ENCODE peak calls at places on chromosomes 12 and 14, in nine cellular contexts. One of them, this sample, is unnamed.

GRCh38 chr14:34052658-34053014 is 101.8 kb upstream of the EGLN3 start:
- DNase-seq in HepG2: peak; percentile 77
- DNase-seq in NB4: peak; percentile 29
- DNase-seq in WTC11: no peak
- DNase-seq in SK-N-SH: no peak
- DNase-seq in A549: peak; percentile 58
- DNase-seq in K562: peak; percentile 58
- DNase-seq in HCT116: peak; percentile 70
- DNase-seq in endothelial cell of umbilical vein: no peak
- DNase-seq in this sample: no peak

GRCh38 chr12:124131671-124132058 is 158.7 kb downstream of the ZNF664 start:
- DNase-seq in HepG2: no peak
- DNase-seq in NB4: no peak
- DNase-seq in WTC11: no peak
- DNase-seq in SK-N-SH: no peak
- DNase-seq in A549: no peak
- DNase-seq in K562: no peak
- DNase-seq in HCT116: no peak
- DNase-seq in endothelial cell of umbilical vein: no peak
- DNase-seq in this sample: no peak

GRCh38 chr14:68547305-68548193 is 245.3 kb downstream of the ZFP36L1 start:
- DNase-seq in HepG2: no peak
- DNase-seq in NB4: no peak
- DNase-seq in WTC11: no peak
- DNase-seq in SK-N-SH: no peak
- DNase-seq in A549: peak; percentile 83
- DNase-seq in K562: no peak
- DNase-seq in HCT116: peak; percentile 85
- DNase-seq in endothelial cell of umbilical vein: no peak
- DNase-seq in this sample: no peak

GRCh38 chr12:53344824-53345485 is 8.8 kb upstream of the SP7 start:
- DNase-seq in HepG2: peak; percentile 54
- DNase-seq in NB4: peak; percentile 83
- DNase-seq in WTC11: peak; percentile 72
- DNase-seq in SK-N-SH: peak; percentile 93
- DNase-seq in A549: peak; percentile 76
- DNase-seq in K562: peak; percentile 88
- DNase-seq in HCT116: no peak
- DNase-seq in endothelial cell of umbilical vein: peak; percentile 72
- DNase-seq in this sample: no peak

GRCh38 chr14:99884834-99885648 is 91.8 kb downstream of the EML1 start:
- DNase-seq in HepG2: peak; percentile 52
- DNase-seq in NB4: peak; percentile 63
- DNase-seq in WTC11: no peak
- DNase-seq in SK-N-SH: peak; percentile 69
- DNase-seq in A549: peak; percentile 69
- DNase-seq in K562: peak; percentile 52
- DNase-seq in HCT116: peak; percentile 40
- DNase-seq in endothelial cell of umbilical vein: peak; percentile 70
- DNase-seq in this sample: peak; percentile 7

GRCh38 chr14:51651388-51652167 is at the start of gene FRMD6:
- DNase-seq in HepG2: peak; percentile 68
- DNase-seq in NB4: peak; percentile 84
- DNase-seq in WTC11: peak; percentile 89
- DNase-seq in SK-N-SH: peak; percentile 97
- DNase-seq in A549: peak; percentile 89
- DNase-seq in K562: peak; percentile 83
- DNase-seq in HCT116: peak; percentile 68
- DNase-seq in endothelial cell of umbilical vein: peak; percentile 83
- DNase-seq in this sample: peak; percentile 26

GRCh38 chr12:219891-220352 is 6.0 kb upstream of the SLC6A12 start:
- DNase-seq in HepG2: peak; percentile 69
- DNase-seq in NB4: peak; percentile 84
- DNase-seq in WTC11: peak; percentile 97
- DNase-seq in SK-N-SH: peak; percentile 91
- DNase-seq in A549: peak; percentile 88
- DNase-seq in K562: peak; percentile 68
- DNase-seq in HCT116: peak; percentile 73
- DNase-seq in endothelial cell of umbilical vein: peak; percentile 16
- DNase-seq in this sample: no peak

GRCh38 chr14:85578925-85579324 is 49.0 kb downstream of the FLRT2 start:
- DNase-seq in HepG2: no peak
- DNase-seq in NB4: no peak
- DNase-seq in WTC11: no peak
- DNase-seq in SK-N-SH: no peak
- DNase-seq in A549: no peak
- DNase-seq in K562: no peak
- DNase-seq in HCT116: no peak
- DNase-seq in endothelial cell of umbilical vein: no peak
- DNase-seq in this sample: no peak

GRCh38 chr12:6821674-6822433 is at the start of gene GPR162:
- DNase-seq in HepG2: no peak
- DNase-seq in NB4: peak; percentile 67
- DNase-seq in WTC11: peak; percentile 77
- DNase-seq in SK-N-SH: peak; percentile 87
- DNase-seq in A549: peak; percentile 43
- DNase-seq in K562: peak; percentile 61
- DNase-seq in HCT116: no peak
- DNase-seq in endothelial cell of umbilical vein: no peak
- DNase-seq in this sample: no peak

GRCh38 chr12:121600702-121601336 is 20.0 kb upstream of the KDM2B start:
- DNase-seq in HepG2: no peak
- DNase-seq in NB4: no peak
- DNase-seq in WTC11: no peak
- DNase-seq in SK-N-SH: no peak
- DNase-seq in A549: no peak
- DNase-seq in K562: no peak
- DNase-seq in HCT116: no peak
- DNase-seq in endothelial cell of umbilical vein: no peak
- DNase-seq in this sample: no peak

GRCh38 chr12:122031342-122032216 is 9.9 kb downstream of the BCL7A start:
- DNase-seq in HepG2: no peak
- DNase-seq in NB4: peak; percentile 67
- DNase-seq in WTC11: peak; percentile 85
- DNase-seq in SK-N-SH: peak; percentile 84
- DNase-seq in A549: peak; percentile 51
- DNase-seq in K562: peak; percentile 64
- DNase-seq in HCT116: no peak
- DNase-seq in endothelial cell of umbilical vein: peak; percentile 45
- DNase-seq in this sample: no peak

GRCh38 chr12:82817368-82817767 is 130.7 kb downstream of the TMTC2 start:
- DNase-seq in HepG2: no peak
- DNase-seq in NB4: no peak
- DNase-seq in WTC11: no peak
- DNase-seq in SK-N-SH: no peak
- DNase-seq in A549: no peak
- DNase-seq in K562: no peak
- DNase-seq in HCT116: no peak
- DNase-seq in endothelial cell of umbilical vein: peak; percentile 35
- DNase-seq in this sample: no peak

GRCh38 chr12:82818276-82819035 is 131.8 kb downstream of the TMTC2 start:
- DNase-seq in HepG2: no peak
- DNase-seq in NB4: no peak
- DNase-seq in WTC11: no peak
- DNase-seq in SK-N-SH: no peak
- DNase-seq in A549: no peak
- DNase-seq in K562: no peak
- DNase-seq in HCT116: no peak
- DNase-seq in endothelial cell of umbilical vein: no peak
- DNase-seq in this sample: no peak
- TF ChIP-seq MAX in HepG2: no peak
- TF ChIP-seq MAX in NB4: no peak
- TF ChIP-seq MAX in WTC11: no peak
- TF ChIP-seq MAX in SK-N-SH: no peak
- TF ChIP-seq MAX in A549: no peak
- TF ChIP-seq MAX in K562: no peak
- TF ChIP-seq MAX in HCT116: no peak
- TF ChIP-seq MAX in endothelial cell of umbilical vein: no peak
- TF ChIP-seq MAX in this sample: no peak

GRCh38 chr12:7947011-7947410 is 11.0 kb upstream of the SLC2A3 start:
- DNase-seq in HepG2: no peak
- DNase-seq in NB4: no peak
- DNase-seq in WTC11: no peak
- DNase-seq in SK-N-SH: no peak
- DNase-seq in A549: no peak
- DNase-seq in K562: no peak
- DNase-seq in HCT116: no peak
- DNase-seq in endothelial cell of umbilical vein: no peak
- DNase-seq in this sample: no peak

GRCh38 chr12:7948585-7949264 is 12.7 kb upstream of the SLC2A3 start:
- DNase-seq in HepG2: no peak
- DNase-seq in NB4: peak; percentile 77
- DNase-seq in WTC11: no peak
- DNase-seq in SK-N-SH: no peak
- DNase-seq in A549: peak; percentile 29
- DNase-seq in K562: no peak
- DNase-seq in HCT116: no peak
- DNase-seq in endothelial cell of umbilical vein: peak; percentile 3
- DNase-seq in this sample: no peak

GRCh38 chr12:7951671-7952070 is 15.7 kb upstream of the SLC2A3 start:
- DNase-seq in HepG2: no peak
- DNase-seq in NB4: no peak
- DNase-seq in WTC11: no peak
- DNase-seq in SK-N-SH: no peak
- DNase-seq in A549: no peak
- DNase-seq in K562: no peak
- DNase-seq in HCT116: no peak
- DNase-seq in endothelial cell of umbilical vein: no peak
- DNase-seq in this sample: no peak
- TF ChIP-seq MAX in HepG2: no peak
- TF ChIP-seq MAX in NB4: no peak
- TF ChIP-seq MAX in WTC11: no peak
- TF ChIP-seq MAX in SK-N-SH: no peak
- TF ChIP-seq MAX in A549: no peak
- TF ChIP-seq MAX in K562: no peak
- TF ChIP-seq MAX in HCT116: no peak
- TF ChIP-seq MAX in endothelial cell of umbilical vein: no peak
- TF ChIP-seq MAX in this sample: no peak

DNA sequence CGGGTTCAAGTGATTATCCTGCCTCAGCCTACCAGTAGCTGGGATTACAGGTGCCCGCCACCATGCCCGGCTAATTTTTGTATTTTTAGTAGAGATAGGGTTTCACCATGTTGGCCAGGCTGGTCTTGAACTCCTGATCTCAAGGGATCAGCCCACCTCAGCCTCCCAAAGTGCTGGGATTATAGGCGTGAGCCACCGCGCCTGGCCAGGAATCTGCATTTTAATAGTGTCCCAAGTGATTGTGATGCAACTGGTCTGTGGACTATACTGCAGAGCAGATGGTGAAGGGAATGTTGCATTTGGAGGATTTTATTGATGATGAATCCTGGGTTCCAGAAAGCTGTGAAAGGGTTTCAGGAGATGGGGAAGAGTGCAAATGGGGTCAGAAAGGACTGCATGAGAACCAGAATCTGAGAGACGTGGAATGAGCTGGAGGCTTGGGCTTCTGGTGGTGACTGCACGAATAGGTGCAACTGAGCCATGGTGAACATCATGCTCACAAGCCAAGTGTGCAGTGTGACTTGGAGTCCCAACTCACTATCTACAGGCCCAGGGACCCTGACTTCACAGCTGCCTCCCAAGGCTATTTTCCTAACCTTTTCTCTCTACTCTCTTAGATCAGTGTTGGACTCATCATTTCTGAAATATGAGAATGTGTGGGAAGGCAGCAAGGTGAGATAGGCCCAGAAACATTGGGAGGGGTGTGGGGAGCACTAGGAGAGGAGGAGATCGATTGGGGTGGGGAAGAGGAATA is 4.5 kb downstream of the RPS26 start:
- DNase-seq in HepG2: no peak
- DNase-seq in NB4: peak; percentile 36
- DNase-seq in WTC11: no peak
- DNase-seq in SK-N-SH: no peak
- DNase-seq in A549: no peak
- DNase-seq in K562: peak; percentile 27
- DNase-seq in HCT116: no peak
- DNase-seq in endothelial cell of umbilical vein: no peak
- DNase-seq in this sample: no peak
- TF ChIP-seq MAX in HepG2: no peak
- TF ChIP-seq MAX in NB4: no peak
- TF ChIP-seq MAX in WTC11: no peak
- TF ChIP-seq MAX in SK-N-SH: no peak
- TF ChIP-seq MAX in A549: no peak
- TF ChIP-seq MAX in K562: no peak
- TF ChIP-seq MAX in HCT116: no peak
- TF ChIP-seq MAX in endothelial cell of umbilical vein: no peak
- TF ChIP-seq MAX in this sample: no peak

GRCh38 chr14:64411001-64411400 is 22.8 kb downstream of the MTHFD1 start:
- DNase-seq in HepG2: no peak
- DNase-seq in NB4: no peak
- DNase-seq in WTC11: no peak
- DNase-seq in SK-N-SH: no peak
- DNase-seq in A549: no peak
- DNase-seq in K562: no peak
- DNase-seq in HCT116: no peak
- DNase-seq in endothelial cell of umbilical vein: no peak
- DNase-seq in this sample: no peak

GRCh38 chr14:64409509-64409908 is 21.4 kb downstream of the MTHFD1 start:
- DNase-seq in HepG2: no peak
- DNase-seq in NB4: no peak
- DNase-seq in WTC11: no peak
- DNase-seq in SK-N-SH: no peak
- DNase-seq in A549: no peak
- DNase-seq in K562: no peak
- DNase-seq in HCT116: no peak
- DNase-seq in endothelial cell of umbilical vein: no peak
- DNase-seq in this sample: no peak

GRCh38 chr14:64407329-64407728 is 19.2 kb downstream of the MTHFD1 start:
- DNase-seq in HepG2: no peak
- DNase-seq in NB4: no peak
- DNase-seq in WTC11: no peak
- DNase-seq in SK-N-SH: no peak
- DNase-seq in A549: no peak
- DNase-seq in K562: no peak
- DNase-seq in HCT116: no peak
- DNase-seq in endothelial cell of umbilical vein: no peak
- DNase-seq in this sample: no peak

GRCh38 chr14:64412237-64412636 is 24.1 kb downstream of the MTHFD1 start:
- DNase-seq in HepG2: no peak
- DNase-seq in NB4: no peak
- DNase-seq in WTC11: no peak
- DNase-seq in SK-N-SH: no peak
- DNase-seq in A549: no peak
- DNase-seq in K562: no peak
- DNase-seq in HCT116: no peak
- DNase-seq in endothelial cell of umbilical vein: no peak
- DNase-seq in this sample: no peak

DNA sequence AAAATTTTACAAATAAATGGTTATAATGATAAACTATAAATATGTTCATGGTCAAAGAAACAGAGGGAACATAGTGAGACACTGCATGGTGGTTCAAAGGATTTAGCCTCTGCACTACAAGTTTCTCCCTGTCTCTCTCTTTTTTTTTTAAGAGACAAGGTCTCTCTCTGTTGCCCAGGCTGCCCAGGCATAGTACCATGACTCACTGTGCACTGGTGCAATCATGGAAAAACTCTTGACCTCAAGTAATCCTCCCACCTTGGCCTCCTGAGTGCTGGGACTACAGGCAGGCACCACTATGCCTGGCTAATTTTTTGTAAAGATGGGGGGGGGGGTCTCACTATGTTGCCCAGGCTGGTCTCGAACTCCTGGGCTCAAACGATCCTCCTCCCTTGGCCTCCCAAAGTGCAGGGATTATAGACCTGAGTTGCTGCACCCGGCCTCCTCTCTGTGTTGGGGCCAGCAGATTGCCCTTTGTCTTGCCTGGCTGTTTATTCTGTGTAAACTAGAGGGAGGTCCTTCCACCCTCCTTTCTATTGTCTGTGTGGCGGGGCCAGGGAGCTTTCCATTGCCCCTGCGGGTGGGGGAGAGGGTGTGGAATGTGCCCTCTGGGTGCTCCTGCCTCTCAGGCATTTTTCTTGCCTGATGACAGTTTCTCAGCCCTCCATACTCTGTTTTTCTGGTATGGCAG is 22.1 kb downstream of the MTHFD1 start:
- DNase-seq in HepG2: peak; percentile 67
- DNase-seq in NB4: peak; percentile 37
- DNase-seq in WTC11: peak; percentile 44
- DNase-seq in SK-N-SH: no peak
- DNase-seq in A549: peak; percentile 72
- DNase-seq in K562: no peak
- DNase-seq in HCT116: no peak
- DNase-seq in endothelial cell of umbilical vein: no peak
- DNase-seq in this sample: no peak
- TF ChIP-seq MAX in HepG2: no peak
- TF ChIP-seq MAX in NB4: no peak
- TF ChIP-seq MAX in WTC11: no peak
- TF ChIP-seq MAX in SK-N-SH: no peak
- TF ChIP-seq MAX in A549: no peak
- TF ChIP-seq MAX in K562: no peak
- TF ChIP-seq MAX in HCT116: no peak
- TF ChIP-seq MAX in endothelial cell of umbilical vein: no peak
- TF ChIP-seq MAX in this sample: no peak